ENCODE peak calls at places on chromosome 20, in six cellular contexts. L is activated T-helper 1 cell treated with anti-CD3 and anti-CD28 coated beads, Interleukin-12 subunit alpha, Interleukin-12 subunit beta, Interleukin-2, Interleukin-4 antibody, amounts not matched to agents 30 ng/mL and 10 ng/mL and 1 ng/mL, durations not matched to agents 14 hours and 24 hours and 36 hours; I is ACHN; F is stimulated activated CD8-positive, alpha-beta memory T cell treated with anti-CD3 and anti-CD28 coated beads, Interleukin-12 subunit alpha, Interleukin-12 subunit beta, amount 100 ng/mL, for 1 hour; E is GM12892; T is HuH-7.5. X is an unnamed sample.

GRCh38 chr20:32004963-32005362 is 5.3 kb upstream of the CCM2L start:
- DNase-seq in F (no peak), L (no peak), T (no peak), I (peak; percentile 34), E (no peak), X (no peak)

GRCh38 chr20:17848249-17848648 is 120.3 kb downstream of the SNX5 start:
- DNase-seq in E (no peak), F (no peak), L (no peak), I (no peak), T (no peak), X (peak; percentile 49)

GRCh38 chr20:19269737-19270325 is 57.4 kb downstream of the SLC24A3 start:
- DNase-seq in T (no peak), L (no peak), E (no peak), I (no peak), F (no peak), X (no peak)

GRCh38 chr20:56779452-56780143 is 150.5 kb downstream of the TFAP2C start:
- DNase-seq in E (no peak), I (no peak), F (no peak), L (no peak), T (no peak), X (no peak)

GRCh38 chr20:41138527-41139226 is 1.3 kb downstream of the PLCG1 start:
- DNase-seq in I (no peak), F (peak; percentile 28), T (peak; percentile 48), L (peak; percentile 37), E (no peak), X (peak; percentile 66)

GRCh38 chr20:50267041-50267865 is 76.6 kb downstream of the CEBPB start:
- DNase-seq in E (no peak), L (no peak), I (no peak), F (no peak), T (no peak), X (peak; percentile 85)

GRCh38 chr20:57880155-57880648 is 170.4 kb upstream of the PMEPA1 start:
- DNase-seq in F (no peak), I (no peak), L (no peak), E (no peak), T (no peak), X (no peak)

GRCh38 chr20:61731363-61732181 is 334.1 kb downstream of the TAF4 start:
- DNase-seq in F (no peak), I (peak; percentile 28), T (no peak), L (no peak), E (no peak), X (no peak)

GRCh38 chr20:25242231-25242630 is 5.7 kb upstream of the PYGB start:
- DNase-seq in T (no peak), I (no peak), F (no peak), L (no peak), E (no peak), X (no peak)

GRCh38 chr20:62886709-62887058 is 25.1 kb upstream of the TCFL5 start:
- DNase-seq in E (no peak), I (no peak), L (no peak), T (no peak), F (no peak), X (no peak)

GRCh38 chr20:19981091-19981490 is 36.1 kb upstream of the NAA20 start:
- DNase-seq in T (no peak), E (no peak), L (no peak), F (no peak), I (peak; percentile 51), X (no peak)

GRCh38 chr20:32077192-32077591 is 25.1 kb downstream of the HCK start:
- DNase-seq in T (no peak), L (no peak), I (no peak), F (no peak), E (no peak), X (no peak)

GRCh38 chr20:2524435-2525272 is 11.7 kb upstream of the TMC2 start:
- DNase-seq in I (peak; percentile 65), T (peak; percentile 71), F (peak; percentile 86), L (peak; percentile 87), E (peak; percentile 82), X (peak; percentile 75)

GRCh38 chr20:40481743-40482458 is 207.1 kb downstream of the MAFB start:
- DNase-seq in I (no peak), T (no peak), E (no peak), F (no peak), L (no peak), X (no peak)

GRCh38 chr20:699342-699741 is 23.7 kb upstream of the SCRT2 start:
- DNase-seq in E (no peak), T (no peak), I (no peak), L (no peak), F (no peak), X (no peak)

GRCh38 chr20:37526839-37527637 is 638 bp downstream of the BLCAP start:
- DNase-seq in F (no peak), L (no peak), T (no peak), I (peak; percentile 40), E (no peak), X (peak; percentile 62)

GRCh38 chr20:3680701-3681351 is 984 bp downstream of the ADAM33 start:
- DNase-seq in F (no peak), E (no peak), T (no peak), I (no peak), L (no peak), X (no peak)

GRCh38 chr20:497979-498378 is 35.6 kb upstream of the TBC1D20 start:
- DNase-seq in L (no peak), I (no peak), F (no peak), T (no peak), E (no peak), X (no peak)

GRCh38 chr20:47392721-47393073 is 36.2 kb upstream of the ZMYND8 start:
- DNase-seq in F (no peak), E (no peak), I (no peak), T (no peak), L (no peak), X (no peak)

GRCh38 chr20:38139919-38140753 is 24.9 kb downstream of the TGM2 start:
- DNase-seq in F (no peak), L (no peak), E (no peak), I (no peak), T (no peak), X (peak; percentile 82)

GRCh38 chr20:16407251-16408067 is 165.8 kb downstream of the KIF16B start:
- DNase-seq in L (no peak), T (no peak), F (no peak), E (no peak), I (no peak), X (no peak)

GRCh38 chr20:31566658-31567379 is 38.3 kb upstream of the ID1 start:
- DNase-seq in F (no peak), L (no peak), I (no peak), E (no peak), T (no peak), X (peak; percentile 71)

GRCh38 chr20:21505161-21505809 is 8.6 kb downstream of the NKX2-2 start:
- DNase-seq in T (peak; percentile 99), L (peak; percentile 60), F (peak; percentile 76), I (peak; percentile 67), E (no peak), X (peak; percentile 36)

GRCh38 chr20:44280387-44280786 is 30.6 kb downstream of the FITM2 start:
- DNase-seq in F (no peak), T (no peak), I (no peak), E (no peak), L (no peak), X (peak; percentile 45)

GRCh38 chr20:22985212-22985611 is 49.9 kb upstream of the SSTR4 start:
- DNase-seq in F (no peak), T (no peak), L (no peak), I (no peak), E (no peak), X (no peak)

GRCh38 chr20:51631011-51631950 is 88.8 kb upstream of the NFATC2 start:
- DNase-seq in I (peak; percentile 85), T (no peak), L (peak; percentile 7), E (no peak), F (no peak), X (peak; percentile 16)

GRCh38 chr20:1332749-1333300 is 3.9 kb upstream of the SDCBP2 start:
- DNase-seq in I (no peak), E (no peak), L (no peak), T (no peak), F (no peak), X (no peak)

GRCh38 chr20:44288252-44288651 is 22.8 kb downstream of the FITM2 start:
- DNase-seq in L (no peak), E (no peak), T (no peak), F (no peak), I (no peak), X (peak; percentile 22)

GRCh38 chr20:41167118-41167470 is 29.8 kb downstream of the PLCG1 start:
- DNase-seq in T (no peak), I (no peak), E (no peak), F (no peak), L (no peak), X (no peak)

GRCh38 chr20:23082846-23083552 is 3.1 kb downstream of the CD93 start:
- DNase-seq in T (no peak), E (no peak), F (no peak), I (no peak), L (no peak), X (no peak)

GRCh38 chr20:3238616-3239025 is 369 bp downstream of the SLC4A11 start:
- DNase-seq in E (peak; percentile 67), I (peak; percentile 59), L (peak; percentile 38), F (no peak), T (peak; percentile 83), X (peak; percentile 10)

GRCh38 chr20:17895641-17896246 is 72.8 kb downstream of the SNX5 start:
- DNase-seq in T (no peak), F (no peak), E (peak; percentile 54), L (peak; percentile 33), I (no peak), X (no peak)

GRCh38 chr20:44861547-44862006 is 23.9 kb upstream of the YWHAB start:
- DNase-seq in L (no peak), T (no peak), E (no peak), I (no peak), F (no peak), X (no peak)

GRCh38 chr20:24690408-24690807 is 221.0 kb downstream of the SYNDIG1 start:
- DNase-seq in I (no peak), E (no peak), T (no peak), L (no peak), F (no peak), X (no peak)

GRCh38 chr20:38659613-38659880 is 57.9 kb downstream of the ARHGAP40 start:
- DNase-seq in L (no peak), T (no peak), F (no peak), I (no peak), E (no peak), X (no peak)

GRCh38 chr20:50916257-50916656 is 15.0 kb downstream of the ADNP start:
- DNase-seq in F (no peak), T (no peak), I (peak; percentile 29), L (no peak), E (no peak), X (peak; percentile 73)

GRCh38 chr20:39878809-39879208 is 810.2 kb downstream of the MAFB start:
- DNase-seq in E (no peak), F (no peak), I (no peak), T (no peak), L (no peak), X (no peak)

GRCh38 chr20:62792940-62793756 is 3.1 kb upstream of the MRGBP start:
- DNase-seq in I (no peak), F (no peak), E (no peak), T (no peak), L (no peak), X (no peak)